ENCODE peak calls at places on chromosomes 13 and 19, in seven cellular contexts. V, Y, X, A, P, H and U are unnamed samples.

GRCh38 chr13:54241719-54242118 is 1213.1 kb downstream of the OLFM4 start:
- DNase-seq in H (no peak), V (no peak), A (peak; percentile 5), Y (peak; percentile 0), X (no peak), P (no peak), U (no peak)

GRCh38 chr13:109790071-109790470 is 3.7 kb upstream of the IRS2 start:
- DNase-seq in A (no peak), Y (no peak), H (no peak), X (no peak), V (no peak), P (no peak), U (no peak)

GRCh38 chr13:77325371-77325941 is 1.4 kb downstream of the MYCBP2 start:
- DNase-seq in P (no peak), A (no peak), X (no peak), Y (peak; percentile 36), V (no peak), H (peak; percentile 13), U (no peak)

GRCh38 chr19:29121684-29122083 is 91.3 kb downstream of the UQCRFS1 start:
- DNase-seq in P (no peak), Y (peak; percentile 2), A (peak; percentile 12), V (no peak), X (peak; percentile 58), H (no peak), U (no peak)

GRCh38 chr13:102400619-102401125 is 1.2 kb downstream of the FGF14 start:
- DNase-seq in H (no peak), Y (no peak), V (no peak), X (no peak), P (peak; percentile 5), A (peak; percentile 45), U (no peak)

GRCh38 chr13:35179494-35179893 is 237.4 kb downstream of the NBEA start:
- DNase-seq in A (no peak), X (no peak), P (no peak), V (no peak), Y (no peak), H (peak; percentile 2), U (no peak)

GRCh38 chr13:95233026-95233635 is 68.1 kb downstream of the ABCC4 start:
- DNase-seq in H (no peak), P (no peak), Y (no peak), V (no peak), X (no peak), A (no peak), U (no peak)

GRCh38 chr19:10866495-10866894 is 4.9 kb upstream of the CARM1 start:
- DNase-seq in V (no peak), X (no peak), Y (no peak), P (no peak), A (no peak), H (no peak), U (no peak)

GRCh38 chr19:54218259-54218658 is 4.5 kb downstream of the LILRB3 start:
- DNase-seq in H (no peak), P (no peak), Y (no peak), X (no peak), A (no peak), V (no peak), U (no peak)

GRCh38 chr13:20058476-20058875 is 99.9 kb downstream of the ZMYM2 start:
- DNase-seq in V (no peak), P (no peak), H (no peak), A (no peak), Y (no peak), X (no peak), U (no peak)

GRCh38 chr13:43838909-43839308 is 40.6 kb downstream of the CCDC122 start:
- DNase-seq in V (peak; percentile 54), H (no peak), P (no peak), X (no peak), A (no peak), Y (no peak), U (no peak)

GRCh38 chr13:72221276-72221962 is 354.4 kb upstream of the DACH1 start:
- DNase-seq in A (peak; percentile 67), H (peak; percentile 59), Y (peak; percentile 36), X (peak; percentile 40), V (no peak), P (peak; percentile 35), U (no peak)

GRCh38 chr13:108779308-108779707 is 149.9 kb downstream of the MYO16 start:
- DNase-seq in X (no peak), V (no peak), A (no peak), H (no peak), Y (no peak), P (no peak), U (no peak)

GRCh38 chr13:84445776-84446175 is 563.5 kb upstream of the SLITRK1 start:
- DNase-seq in P (no peak), A (no peak), X (no peak), V (peak; percentile 71), H (no peak), Y (no peak), U (no peak)

GRCh38 chr13:24746618-24747247 is 17.2 kb upstream of the RNF17 start:
- DNase-seq in P (no peak), A (no peak), X (no peak), V (no peak), Y (no peak), H (no peak), U (no peak)

GRCh38 chr19:4084547-4084877 is 17.8 kb upstream of the ZBTB7A start:
- DNase-seq in A (no peak), H (no peak), V (no peak), Y (no peak), X (no peak), P (no peak), U (no peak)

GRCh38 chr19:30163663-30164062 is 208.5 kb upstream of the ZNF536 start:
- DNase-seq in X (no peak), P (no peak), A (no peak), H (no peak), V (no peak), Y (no peak), U (no peak)

GRCh38 chr13:21309542-21310172 is 133.2 kb downstream of the MRPL57 start:
- DNase-seq in X (no peak), Y (no peak), A (no peak), P (no peak), V (no peak), H (no peak), U (no peak)

GRCh38 chr13:29548722-29549446 is 46.6 kb downstream of the SLC7A1 start:
- DNase-seq in H (no peak), X (no peak), V (peak; percentile 39), P (peak; percentile 38), A (peak; percentile 52), Y (peak; percentile 97), U (no peak)

GRCh38 chr19:23996549-23996948 is 81.9 kb downstream of the ZNF726 start:
- DNase-seq in A (no peak), V (no peak), Y (no peak), X (no peak), H (peak; percentile 20), P (no peak), U (no peak)

GRCh38 chr13:40399756-40400155 is 266.7 kb downstream of the FOXO1 start:
- DNase-seq in H (peak; percentile 10), P (no peak), A (no peak), Y (no peak), X (no peak), V (no peak), U (no peak)

GRCh38 chr13:43196750-43197149 is 173.4 kb downstream of the DNAJC15 start:
- DNase-seq in H (no peak), P (no peak), V (no peak), X (no peak), A (no peak), Y (no peak), U (no peak)

GRCh38 chr19:29040951-29041350 is 172.0 kb downstream of the UQCRFS1 start:
- DNase-seq in P (no peak), A (no peak), X (no peak), Y (no peak), V (no peak), H (no peak), U (no peak)

GRCh38 chr19:14678199-14678598 is 3.6 kb upstream of the ADGRE3 start:
- DNase-seq in P (no peak), H (no peak), Y (no peak), V (no peak), A (no peak), X (no peak), U (no peak)

GRCh38 chr19:56142087-56142787 is 1.1 kb downstream of the ZNF444 start:
- DNase-seq in Y (peak; percentile 83), V (no peak), X (no peak), P (peak; percentile 87), A (peak; percentile 92), H (peak; percentile 75), U (peak; percentile 84)

GRCh38 chr19:5622465-5623396 is at the start of the genes SAFB and SAFB2:
- DNase-seq in H (peak; percentile 100), A (peak; percentile 99), V (peak; percentile 100), P (peak; percentile 99), Y (peak; percentile 100), X (peak; percentile 100), U (peak; percentile 100)
- H3K4me1 ChIP-seq in H (peaks cover 36% of the 10 kb centered on the region), A (peaks cover 64% of the 10 kb centered on the region), V (peaks cover 18% of the 10 kb centered on the region), P (peaks cover 35% of the 10 kb centered on the region), Y (peaks cover 5% of the 10 kb centered on the region), X (peaks cover 64% of the 10 kb centered on the region), U (peaks cover 73% of the 10 kb centered on the region)

GRCh38 chr19:49803529-49803856 is 9.6 kb downstream of the FUZ start:
- DNase-seq in A (no peak), X (no peak), Y (no peak), H (no peak), P (no peak), V (no peak), U (no peak)
- H3K4me3 ChIP-seq in A (no peak overlapping the region), X (no peak overlapping the region), Y (no peak overlapping the region), H (no peak overlapping the region), P (no peak overlapping the region), V (no peak overlapping the region), U (no peak overlapping the region)

DNA sequence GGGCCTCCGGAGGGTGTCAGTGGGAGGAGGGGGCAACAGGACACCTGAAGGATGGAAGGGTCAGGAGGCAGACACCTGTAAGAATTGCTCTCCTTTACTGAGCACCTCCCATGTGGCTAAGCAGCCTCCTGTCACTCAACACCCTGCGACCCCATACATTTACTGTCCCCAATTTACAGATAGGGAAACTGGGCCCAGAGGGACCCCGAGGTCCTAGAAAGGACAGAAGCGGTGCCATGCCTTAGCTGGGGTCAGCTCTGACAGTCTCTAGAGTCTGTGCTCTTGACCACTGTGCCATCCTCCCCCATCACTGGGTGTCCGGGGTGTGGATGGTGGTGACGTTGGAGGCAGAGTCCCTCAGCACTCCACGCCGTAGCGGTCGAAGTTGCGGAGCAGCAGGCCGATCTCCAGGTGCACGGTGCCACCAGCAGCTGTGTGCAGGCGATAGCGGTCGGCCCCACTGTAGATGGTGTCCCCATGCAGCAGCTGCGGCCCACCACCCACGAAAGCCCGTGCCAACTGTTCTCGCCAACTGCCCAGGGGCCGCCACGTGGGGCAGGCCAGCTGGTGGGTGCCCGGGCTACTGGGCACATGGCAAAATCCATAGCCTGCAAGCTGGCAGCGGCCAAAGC is 737 bp upstream of the TGFB1 start:
- DNase-seq in P (no peak), Y (no peak), V (no peak), X (peak; percentile 47), H (no peak), A (no peak), U (no peak)
- H3K4me1 ChIP-seq in P (peaks cover 21% of the 10 kb centered on the region), Y (no peaks in the 10 kb centered on the region), V (no peaks in the 10 kb centered on the region), X (peaks cover 29% of the 10 kb centered on the region), H (peaks cover 4% of the 10 kb centered on the region), A (peaks cover 41% of the 10 kb centered on the region), U (peaks cover 50% of the 10 kb centered on the region)

DNA sequence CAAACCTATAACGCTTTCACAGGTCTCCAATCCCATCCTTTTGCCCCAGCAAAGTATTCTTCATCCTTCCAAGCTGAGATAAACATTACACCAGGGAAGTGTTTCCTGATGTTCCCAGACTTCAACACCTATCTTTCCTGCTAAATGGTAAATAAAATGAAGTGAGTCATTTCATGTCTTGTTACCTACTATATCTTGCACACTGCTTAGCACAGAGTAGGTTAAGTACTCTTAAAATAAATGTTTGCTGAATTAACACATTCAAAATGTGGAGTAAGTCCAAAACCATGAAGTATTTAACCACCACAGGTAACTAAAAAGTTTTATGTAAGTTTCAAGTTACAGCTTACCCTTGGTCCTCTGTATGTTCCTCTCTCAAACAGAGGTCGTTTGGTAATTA is 3.4 kb downstream of the RBM26 start:
- DNase-seq in H (no peak), A (no peak), V (no peak), X (no peak), Y (no peak), P (no peak), U (no peak)
- H3K4me3 ChIP-seq in H (peak overlapping the region; percentile 73), A (no peak overlapping the region), V (no peak overlapping the region), X (no peak overlapping the region), Y (no peak overlapping the region), P (no peak overlapping the region), U (peak overlapping the region; percentile 100)